ENCODE peak calls at places on chromosomes 6 and 20, in four cellular contexts. T, J, V and B are unnamed samples.

GRCh38 chr20:507006-507758 is 36.4 kb downstream of the CSNK2A1 start:
- DNase-seq in V (no peak), T (no peak), J (no peak), B (no peak)

GRCh38 chr6:97085772-97086171 is 161.2 kb downstream of the KLHL32 start:
- DNase-seq in V (no peak), T (peak; percentile 72), J (no peak), B (no peak)

GRCh38 chr6:1062786-1063545 is 248.9 kb upstream of the FOXQ1 start:
- DNase-seq in V (no peak), T (peak; percentile 10), J (no peak), B (no peak)

GRCh38 chr6:129844118-129844891 is 16.8 kb downstream of the TMEM244 start:
- DNase-seq in J (no peak), V (no peak), T (peak; percentile 66), B (no peak)

GRCh38 chr6:62280099-62280498 is 5.9 kb downstream of the KHDRBS2 start:
- DNase-seq in T (no peak), V (no peak), J (no peak), B (no peak)

GRCh38 chr20:23060629-23061028 is 11.2 kb upstream of the THBD start:
- DNase-seq in V (no peak), T (no peak), J (no peak), B (no peak)

GRCh38 chr6:7252390-7252789 is 60.6 kb downstream of the SSR1 start:
- DNase-seq in J (no peak), T (no peak), V (peak; percentile 28), B (no peak)

GRCh38 chr6:63740709-63741108 is 105.1 kb downstream of the PHF3 start:
- DNase-seq in J (no peak), T (peak; percentile 49), V (no peak), B (no peak)

GRCh38 chr6:106973018-106973840 is 1.3 kb downstream of the CD24 start:
- DNase-seq in V (peak; percentile 53), J (no peak), T (no peak), B (peak; percentile 69)

GRCh38 chr20:2814587-2815051 is at the start of gene C20orf141:
- DNase-seq in T (peak; percentile 99), J (no peak), V (no peak), B (peak; percentile 52)

GRCh38 chr20:34250005-34250404 is 8.8 kb downstream of the ASIP start:
- DNase-seq in V (no peak), T (no peak), J (no peak), B (no peak)

GRCh38 chr20:52150440-52151258 is 40.9 kb downstream of the ZFP64 start:
- DNase-seq in V (no peak), J (no peak), T (peak; percentile 42), B (no peak)

GRCh38 chr20:59939879-59940128 is 301 bp downstream of the PPP1R3D start:
- DNase-seq in T (no peak), J (peak; percentile 21), V (peak; percentile 76), B (peak; percentile 44)

GRCh38 chr6:80553071-80553740 is 446.7 kb downstream of the BCKDHB start:
- DNase-seq in T (no peak), V (no peak), J (no peak), B (peak; percentile 18)

GRCh38 chr20:16257813-16258430 is 315.3 kb downstream of the KIF16B start:
- DNase-seq in T (no peak), V (no peak), J (no peak), B (no peak)

GRCh38 chr6:3196770-3197169 is 30.7 kb downstream of the TUBB2B start:
- DNase-seq in V (no peak), J (no peak), T (no peak), B (no peak)
- TF ChIP-seq CTCF in V (no peak), J (no peak), T (no peak), B (no peak)

DNA sequence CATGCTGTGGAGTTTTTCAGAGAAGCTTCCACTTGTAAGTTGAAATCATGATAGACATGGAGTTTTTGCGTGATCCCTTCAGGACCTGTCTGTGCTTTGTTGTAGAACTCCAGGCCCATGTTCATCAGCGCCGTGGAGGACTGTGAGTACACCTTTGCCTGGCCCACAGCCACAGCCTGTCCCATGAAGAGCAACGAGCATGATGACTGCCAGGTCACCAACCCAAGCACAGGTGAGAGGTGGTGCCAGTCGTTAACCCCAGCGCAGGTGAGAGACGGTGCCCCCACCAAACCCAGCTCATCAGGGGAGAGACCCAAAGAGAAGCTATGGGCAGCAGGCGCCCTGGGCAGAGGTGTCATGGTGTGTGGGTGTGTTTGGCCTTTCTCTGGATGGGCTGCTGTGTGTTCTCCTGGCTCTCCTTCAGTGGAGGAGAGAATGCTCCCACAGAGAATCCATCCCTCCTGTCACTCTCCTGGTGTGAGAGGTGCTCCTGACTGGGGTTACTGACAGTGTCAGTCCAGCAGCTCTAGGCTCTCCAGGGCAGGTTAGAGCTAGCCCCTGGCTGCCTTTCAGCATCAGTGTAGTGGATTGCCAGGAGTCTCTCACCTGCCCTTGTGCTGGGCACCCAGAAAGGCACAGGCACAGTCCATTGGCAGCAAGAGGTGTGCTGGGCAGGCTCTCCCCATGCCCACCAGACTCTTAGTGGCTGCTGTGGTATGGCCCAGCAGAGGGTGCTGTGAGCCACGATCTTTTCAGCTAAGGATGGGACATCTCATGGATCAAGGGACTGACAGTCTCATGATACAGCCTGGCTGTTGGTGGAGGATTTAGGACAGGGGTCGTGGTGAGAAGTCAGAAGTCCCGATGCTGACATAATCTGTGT is 49.6 kb upstream of the SLC22A1 start:
- DNase-seq in V (no peak), J (no peak), T (peak; percentile 11), B (peak; percentile 31)
- TF ChIP-seq CTCF in V (no peak), J (no peak), T (peak; percentile 33), B (no peak)

GRCh38 chr6:14584450-14584849 is 466.9 kb downstream of the CD83 start:
- DNase-seq in J (no peak), T (peak; percentile 6), V (no peak), B (no peak)
- TF ChIP-seq CTCF in J (no peak), T (peak; percentile 22), V (no peak), B (no peak)

GRCh38 chr20:35312348-35312747 is 20.1 kb upstream of the FAM83C start:
- DNase-seq in V (no peak), J (no peak), T (peak; percentile 94), B (no peak)
- TF ChIP-seq CTCF in V (no peak), J (no peak), T (no peak), B (no peak)

GRCh38 chr6:40125680-40126079 is 191.4 kb upstream of the MOCS1 start:
- DNase-seq in T (no peak), V (no peak), J (no peak), B (no peak)
- TF ChIP-seq CTCF in T (no peak), V (no peak), J (no peak), B (no peak)

GRCh38 chr6:51936941-51937340 is 150.5 kb downstream of the PKHD1 start:
- DNase-seq in T (no peak), V (no peak), J (no peak), B (no peak)

GRCh38 chr6:51930602-51931001 is 156.8 kb downstream of the PKHD1 start:
- DNase-seq in V (no peak), J (no peak), T (no peak), B (no peak)

GRCh38 chr6:51936536-51936935 is 150.9 kb downstream of the PKHD1 start:
- DNase-seq in J (no peak), V (no peak), T (no peak), B (no peak)

GRCh38 chr6:51932956-51933355 is 154.5 kb downstream of the PKHD1 start:
- DNase-seq in V (no peak), J (no peak), T (no peak), B (no peak)

DNA sequence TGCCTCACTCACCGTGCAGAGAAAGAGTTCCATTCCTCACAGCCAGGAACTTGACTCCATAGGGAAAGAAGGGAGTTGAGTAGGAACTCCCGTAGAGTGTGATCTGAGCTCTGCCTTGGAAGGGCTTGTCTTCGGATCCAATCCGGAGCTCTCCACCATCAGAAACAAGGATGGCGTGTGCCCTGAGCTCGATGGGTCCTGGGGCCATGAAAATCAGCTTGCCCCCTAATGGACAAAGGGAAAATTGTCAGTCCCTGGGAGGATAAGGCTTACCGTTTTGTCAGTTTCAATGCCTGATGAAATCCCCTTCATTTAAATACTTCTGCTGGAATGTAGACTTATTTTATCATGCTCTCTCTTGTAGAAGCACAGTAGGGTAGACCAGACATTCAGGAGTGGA is 153.3 kb downstream of the PKHD1 start:
- DNase-seq in J (no peak), V (no peak), T (no peak), B (no peak)
- TF ChIP-seq CTCF in J (no peak), V (no peak), T (peak; percentile 32), B (peak; percentile 70)

GRCh38 chr6:138215071-138215470 is 3.2 kb downstream of the PBOV1 start:
- DNase-seq in J (no peak), T (no peak), V (no peak), B (no peak)
- TF ChIP-seq CTCF in J (no peak), T (no peak), V (no peak), B (no peak)